ENCODE peak calls at places on chromosomes 16 and 17, in seven cellular contexts. R is NCI-H774, Y is ACHN, Q is memory B cell, V is AG10803, I is GOT3, S is EH. T is an unnamed sample.

GRCh38 chr16:29900102-29900887 is at the start of gene ASPHD1:
- DNase-seq in S (peak), I (peak), V (peak), Q (no peak), R (peak), Y (peak), T (peak)

GRCh38 chr16:6020162-6020980 is 922.8 kb upstream of the EEF2KMT start:
- DNase-seq in Y (no peak), Q (no peak), S (no peak), V (no peak), I (no peak), R (no peak), T (no peak)

GRCh38 chr16:528111-529011 is 849 bp downstream of the CAPN15 start:
- DNase-seq in I (no peak), R (no peak), Y (peak), V (peak), Q (no peak), S (peak), T (peak)

GRCh38 chr16:17015702-17016101 is 455.1 kb downstream of the XYLT1 start:
- DNase-seq in S (no peak), Y (no peak), V (no peak), R (no peak), I (no peak), Q (no peak), T (no peak)

GRCh38 chr17:61400058-61400785 is 579 bp downstream of the TBX2 start:
- DNase-seq in R (no peak), Y (peak), V (no peak), I (peak), Q (no peak), S (peak), T (peak)

GRCh38 chr17:27282054-27282501 is 11.8 kb upstream of the WSB1 start:
- DNase-seq in I (no peak), S (peak), Q (peak), R (no peak), Y (no peak), V (peak), T (peak)

GRCh38 chr17:28968914-28969295 is 17.6 kb upstream of the PHF12 start:
- DNase-seq in R (no peak), Y (no peak), S (no peak), V (no peak), Q (no peak), I (no peak), T (no peak)

GRCh38 chr17:15266325-15266950 is 1.3 kb upstream of the PMP22 start:
- DNase-seq in V (no peak), S (no peak), Q (no peak), R (no peak), I (no peak), Y (no peak), T (no peak)

GRCh38 chr16:71242601-71243000 is 12.1 kb upstream of the HYDIN start:
- DNase-seq in V (no peak), Y (no peak), S (no peak), R (no peak), I (no peak), Q (no peak), T (no peak)

GRCh38 chr17:32445976-32446375 is 1.7 kb downstream of the PSMD11 start:
- DNase-seq in S (peak), Y (peak), I (no peak), R (no peak), V (peak), Q (no peak), T (peak)

GRCh38 chr17:50129303-50129945 is 536 bp downstream of the SAMD14 start:
- DNase-seq in I (no peak), V (peak), Y (no peak), S (peak), R (no peak), Q (peak), T (peak)

GRCh38 chr16:9092963-9093477 is 1.6 kb downstream of the HAPSTR1 start:
- DNase-seq in I (no peak), Q (peak), V (no peak), Y (no peak), R (no peak), S (peak), T (no peak)

GRCh38 chr16:2147981-2148671 is at the start of gene RAB26:
- DNase-seq in Q (peak), V (no peak), S (peak), Y (peak), I (no peak), R (peak), T (peak)

GRCh38 chr17:55241097-55241496 is 23.7 kb upstream of the HLF start:
- DNase-seq in R (no peak), S (no peak), Q (no peak), V (no peak), I (no peak), Y (no peak), T (no peak)

T was measured in choroid plexus epithelial cell.